ENCODE peak calls at places on chromosomes 4 and X, in ten cellular contexts. I is occipital lobe; W is NCI-H1105 treated with DMSO at 0.1 percent for 48 hours; L is germinal center; Z is MCF 10A; R is naive thymus-derived CD4-positive, alpha-beta T cell; N is COR-L47; T is activated naive CD4-positive, alpha-beta T cell treated with anti-CD3 and anti-CD28 coated beads, Interleukin-2, amount 10 ng/mL, durations not matched to agents 7 days and 5 days; P is LoVo; U is RCC 7860. S is an unnamed sample.

GRCh38 chrX:103550415-103551051 is 31.2 kb upstream of the RAB40A start:
- DNase-seq in I (no peak), W (no peak), L (no peak), Z (no peak), R (no peak), N (no peak), T (no peak), P (no peak), U (no peak), S (no peak)

GRCh38 chrX:153351981-153352380 is 18.0 kb downstream of the ZNF275 start:
- DNase-seq in I (no peak), W (peak), L (no peak), Z (no peak), R (no peak), N (no peak), T (no peak), P (no peak), U (no peak), S (no peak)

GRCh38 chr4:25092139-25092538 is 61.4 kb upstream of the LGI2 start:
- DNase-seq in I (no peak), W (no peak), L (no peak), Z (no peak), R (no peak), N (no peak), T (no peak), P (no peak), U (no peak), S (no peak)

GRCh38 chr4:15778742-15779231 is 659 bp downstream of the CD38 start:
- DNase-seq in I (no peak), W (peak), L (peak), Z (no peak), R (peak), N (no peak), T (peak), P (no peak), U (no peak), S (peak)

GRCh38 chr4:110982486-110982885 is 359.6 kb upstream of the PITX2 start:
- DNase-seq in I (no peak), W (no peak), L (no peak), Z (no peak), R (no peak), N (no peak), T (no peak), P (no peak), U (no peak), S (no peak)

GRCh38 chr4:122855491-122855890 is 28.9 kb downstream of the FGF2 start:
- DNase-seq in I (no peak), W (no peak), L (no peak), Z (no peak), R (no peak), N (no peak), T (no peak), P (no peak), U (no peak), S (no peak)

GRCh38 chrX:49242545-49243066 is 7.3 kb downstream of the CCDC22 start:
- DNase-seq in I (no peak), W (no peak), L (no peak), Z (peak), R (no peak), N (no peak), T (no peak), P (no peak), U (no peak), S (no peak)

GRCh38 chr4:7797330-7797729 is 142.3 kb downstream of the AFAP1 start:
- DNase-seq in I (no peak), W (no peak), L (no peak), Z (no peak), R (no peak), N (no peak), T (no peak), P (no peak), U (no peak), S (no peak)

GRCh38 chr4:566035-566434 is 10.1 kb downstream of the TMEM271 start:
- DNase-seq in I (no peak), W (no peak), L (no peak), Z (no peak), R (no peak), N (no peak), T (no peak), P (no peak), U (no peak), S (no peak)

GRCh38 chrX:37454537-37455285 is 105.5 kb downstream of the PRRG1 start:
- DNase-seq in I (no peak), W (no peak), L (no peak), Z (peak), R (no peak), N (no peak), T (no peak), P (peak), U (peak), S (no peak)

GRCh38 chr4:26823583-26823982 is 37.1 kb upstream of the STIM2 start:
- DNase-seq in I (no peak), W (no peak), L (no peak), Z (no peak), R (no peak), N (no peak), T (no peak), P (no peak), U (no peak), S (no peak)

GRCh38 chr4:5030927-5031326 is 11.7 kb upstream of the CYTL1 start:
- DNase-seq in I (no peak), W (no peak), L (no peak), Z (no peak), R (no peak), N (no peak), T (no peak), P (no peak), U (no peak), S (no peak)

GRCh38 chr4:47490550-47490949 is 5.5 kb downstream of the ATP10D start:
- DNase-seq in I (no peak), W (peak), L (peak), Z (peak), R (peak), N (no peak), T (peak), P (peak), U (no peak), S (no peak)

GRCh38 chr4:1572964-1573720 is 111.0 kb downstream of the FAM53A start:
- DNase-seq in I (no peak), W (no peak), L (no peak), Z (no peak), R (no peak), N (no peak), T (no peak), P (no peak), U (no peak), S (no peak)

GRCh38 chrX:143017272-143017671 is 8.5 kb upstream of the SPANXN4 start:
- DNase-seq in I (no peak), W (no peak), L (no peak), Z (no peak), R (no peak), N (no peak), T (no peak), P (no peak), U (peak), S (no peak)

GRCh38 chr4:37054670-37055069 is 189.9 kb upstream of the NWD2 start:
- DNase-seq in I (no peak), W (no peak), L (no peak), Z (no peak), R (no peak), N (peak), T (no peak), P (no peak), U (no peak), S (no peak)

GRCh38 chr4:150411527-150411926 is 170.4 kb upstream of the MAB21L2 start:
- DNase-seq in I (no peak), W (no peak), L (no peak), Z (no peak), R (no peak), N (no peak), T (no peak), P (no peak), U (no peak), S (no peak)

GRCh38 chrX:131821945-131822622 is 201.0 kb upstream of the STK26 start:
- DNase-seq in I (no peak), W (no peak), L (no peak), Z (peak), R (no peak), N (no peak), T (no peak), P (no peak), U (no peak), S (peak)

GRCh38 chr4:15479913-15480185 is 10.2 kb downstream of the CC2D2A start:
- DNase-seq in I (no peak), W (no peak), L (no peak), Z (no peak), R (no peak), N (no peak), T (no peak), P (no peak), U (no peak), S (no peak)

GRCh38 chr4:26048378-26048882 is 134.4 kb downstream of the SMIM20 start:
- DNase-seq in I (no peak), W (no peak), L (no peak), Z (peak), R (no peak), N (no peak), T (no peak), P (no peak), U (no peak), S (no peak)

GRCh38 chr4:22515145-22515887 is 550 bp downstream of the ADGRA3 start:
- DNase-seq in I (peak), W (peak), L (peak), Z (peak), R (no peak), N (peak), T (peak), P (peak), U (peak), S (peak)

GRCh38 chr4:6972911-6973310 is 63.3 kb downstream of the TBC1D14 start:
- DNase-seq in I (no peak), W (no peak), L (no peak), Z (no peak), R (no peak), N (no peak), T (no peak), P (no peak), U (no peak), S (no peak)

GRCh38 chr4:71570492-71570891 is 213.4 kb downstream of the GC start:
- DNase-seq in I (no peak), W (no peak), L (no peak), Z (no peak), R (no peak), N (no peak), T (no peak), P (no peak), U (no peak), S (no peak)

GRCh38 chrX:4682637-4683036 is 969.2 kb upstream of the PRKX start:
- DNase-seq in I (no peak), W (no peak), L (no peak), Z (no peak), R (no peak), N (no peak), T (no peak), P (no peak), U (no peak), S (no peak)

GRCh38 chr4:155604718-155605601 is 61.7 kb upstream of the GUCY1A1 start:
- DNase-seq in I (no peak), W (no peak), L (no peak), Z (peak), R (no peak), N (no peak), T (no peak), P (peak), U (peak), S (no peak)

S was measured in upper lobe of left lung.